ENCODE peak calls at places on chromosomes 3 and 15, in eight cellular contexts. I, G, Y, M, A, T, Z and B are unnamed samples. For H3K9me3, H3K4me1 and H3K36me3, the result is how much of the 10 kb centered on the place peaks cover.

GRCh38 chr15:37008205-37008604 is 92.1 kb downstream of the MEIS2 start:
- DNase-seq in I (no peak), G (no peak), M (no peak), A (no peak), Z (no peak), Y (no peak), T (no peak), B (no peak)

GRCh38 chr15:88627463-88627862 is 6.3 kb downstream of the AEN start:
- DNase-seq in G (no peak), Z (no peak), A (no peak), I (no peak), M (no peak), Y (no peak), T (peak), B (no peak)

GRCh38 chr3:40869013-40869412 is 330.3 kb upstream of the CTNNB1 start:
- DNase-seq in Z (no peak), M (no peak), Y (no peak), A (no peak), T (no peak), G (no peak), I (peak), B (no peak)

GRCh38 chr15:80452166-80452565 is 48.0 kb downstream of the ARNT2 start:
- DNase-seq in M (no peak), G (no peak), I (no peak), Z (no peak), Y (no peak), A (no peak), T (no peak), B (no peak)

GRCh38 chr3:16329036-16329791 is 64.2 kb downstream of the OXNAD1 start:
- DNase-seq in T (no peak), I (no peak), Z (no peak), A (no peak), M (no peak), G (no peak), Y (no peak), B (no peak)

GRCh38 chr15:100060276-100060926 is 281.4 kb downstream of the ADAMTS17 start:
- DNase-seq in A (peak), Y (peak), T (no peak), I (no peak), M (no peak), G (no peak), Z (no peak), B (peak)

GRCh38 chr15:88535100-88535499 is 11.4 kb downstream of the DET1 start:
- DNase-seq in G (no peak), T (no peak), I (no peak), A (no peak), Z (no peak), M (no peak), Y (no peak), B (no peak)

GRCh38 chr3:17639765-17640164 is 102.7 kb downstream of the TBC1D5 start:
- DNase-seq in M (no peak), Y (no peak), T (no peak), G (no peak), I (no peak), Z (no peak), A (peak), B (no peak)

GRCh38 chr3:151933224-151933858 is 59.9 kb downstream of the SUCNR1 start:
- DNase-seq in M (no peak), T (no peak), Z (no peak), A (no peak), Y (no peak), I (no peak), G (no peak), B (no peak)

GRCh38 chr3:127200086-127200691 is 7.3 kb downstream of the PRR23E start:
- DNase-seq in A (no peak), Z (no peak), M (no peak), G (no peak), I (no peak), T (no peak), Y (no peak), B (no peak)

GRCh38 chr15:31280831-31281216 is 45.8 kb upstream of the KLF13 start:
- DNase-seq in Z (peak), M (peak), I (no peak), T (no peak), G (peak), A (no peak), Y (peak), B (no peak)

GRCh38 chr3:185796431-185797107 is 28.3 kb downstream of the IGF2BP2 start:
- DNase-seq in Y (peak), A (peak), Z (no peak), G (no peak), T (no peak), I (no peak), M (no peak), B (no peak)

GRCh38 chr3:76938962-76939361 is 100.9 kb upstream of the ROBO2 start:
- DNase-seq in I (no peak), M (no peak), T (no peak), Z (no peak), G (no peak), Y (no peak), A (no peak), B (no peak)
- H3K9me3 ChIP-seq in I (under half), M (under half), T (under half), Z (under half), G (under half), Y (under half), A (under half), B (under half)

DNA sequence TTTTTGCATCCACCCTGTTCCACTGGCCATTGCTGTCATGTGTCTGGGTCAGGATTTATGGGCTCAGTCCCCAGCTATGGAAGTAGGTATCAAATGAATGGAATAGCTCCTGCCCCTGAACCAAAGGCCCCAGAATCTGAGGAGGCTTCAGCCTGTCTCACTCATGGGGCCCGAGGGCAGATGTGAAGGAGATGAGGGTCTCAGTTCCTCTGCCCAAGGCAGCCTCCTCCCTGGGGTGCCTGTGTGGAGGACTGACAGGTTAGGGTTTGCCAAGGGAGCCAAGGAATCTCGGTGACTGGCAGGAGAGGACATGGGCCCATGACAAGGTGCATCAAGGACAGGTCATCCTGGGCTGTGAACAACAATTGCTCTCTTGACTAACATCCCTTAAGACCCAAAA is 70.4 kb downstream of the CPN2 start:
- DNase-seq in M (peak), T (no peak), Z (no peak), A (no peak), Y (no peak), I (no peak), G (peak), B (no peak)
- H3K4me1 ChIP-seq in M (half or more), T (under half), Z (under half), A (under half), Y (under half), I (under half), G (under half), B (under half)

DNA sequence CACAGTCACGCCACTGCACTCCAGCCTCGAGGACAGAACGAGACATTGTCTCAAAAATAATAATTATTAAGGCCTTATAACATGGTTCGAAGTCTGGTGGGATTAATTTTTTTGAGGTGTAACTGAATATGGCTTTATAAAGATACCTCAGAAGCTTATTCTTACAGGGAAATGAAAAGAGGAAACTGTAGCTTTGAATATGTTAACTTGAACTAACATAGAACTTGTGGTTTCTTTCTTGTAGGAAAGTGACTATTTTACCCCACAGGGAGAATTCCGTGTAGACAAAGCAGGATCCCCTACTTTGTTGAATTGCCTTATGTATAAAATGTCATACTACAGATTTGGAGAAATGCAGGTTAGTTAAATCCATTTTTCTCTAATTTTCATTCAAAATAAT is 96.3 kb downstream of the STT3B start:
- DNase-seq in Y (no peak), M (no peak), Z (no peak), I (no peak), A (no peak), G (no peak), T (peak), B (no peak)
- H3K36me3 ChIP-seq in Y (half or more), M (half or more), Z (under half), I (under half), A (under half), G (half or more), T (half or more), B (under half)

DNA sequence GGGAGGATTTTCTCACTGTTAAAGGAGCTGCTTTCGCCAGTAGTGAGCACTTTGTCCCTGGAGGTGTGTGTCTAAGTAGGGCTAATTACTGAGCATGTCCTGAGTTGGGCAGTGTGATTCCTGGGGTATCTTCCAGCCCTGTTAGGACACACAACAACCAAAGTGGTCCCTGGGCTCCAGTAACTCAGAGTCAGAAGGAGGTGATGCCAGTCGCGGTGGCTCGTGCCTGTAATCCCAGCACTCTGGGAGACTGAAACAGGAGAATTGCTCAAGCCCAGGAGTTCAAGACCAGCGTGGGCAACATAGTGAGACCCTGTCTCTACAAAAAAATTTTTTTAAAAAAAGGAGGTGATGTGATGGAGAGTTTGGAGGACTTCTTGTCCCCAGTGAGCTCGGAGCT is 37.5 kb downstream of the PML start:
- DNase-seq in Y (no peak), I (no peak), M (no peak), Z (no peak), G (no peak), A (no peak), T (no peak), B (no peak)
- H3K9me3 ChIP-seq in Y (under half), I (under half), M (under half), Z (under half), G (under half), A (under half), T (under half), B (under half)

GRCh38 chr15:70856884-70857546 is 3.1 kb upstream of the LARP6 start:
- DNase-seq in G (no peak), A (peak), T (no peak), Y (peak), Z (peak), I (no peak), M (peak), B (peak)
- H3K4me1 ChIP-seq in G (under half), A (under half), T (under half), Y (half or more), Z (under half), I (under half), M (under half), B (under half)

DNA sequence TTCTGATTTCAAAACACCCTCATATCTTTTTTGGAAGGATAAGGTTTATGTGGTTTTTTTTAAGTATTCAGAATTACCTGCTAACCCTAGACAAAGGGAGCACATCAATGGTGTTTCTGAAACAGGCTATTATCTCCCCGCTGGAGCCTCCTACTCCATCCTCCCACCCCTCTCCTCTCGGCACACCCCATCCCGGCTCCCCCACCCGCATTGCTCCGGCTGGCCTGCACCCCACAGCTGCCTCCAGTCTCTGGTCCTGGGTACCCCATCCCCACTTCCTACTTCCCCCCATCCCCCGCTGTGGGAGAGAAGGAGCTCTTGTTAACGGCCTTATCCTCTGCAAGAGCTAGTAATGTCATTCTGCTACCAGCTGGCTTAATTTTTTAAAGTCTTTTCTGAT is 59.2 kb downstream of the PDIA5 start:
- DNase-seq in G (no peak), T (no peak), M (no peak), Y (no peak), Z (no peak), A (no peak), I (no peak), B (no peak)
- H3K36me3 ChIP-seq in G (under half), T (under half), M (half or more), Y (half or more), Z (under half), A (under half), I (under half), B (half or more)

GRCh38 chr3:43011638-43012037 is 32.5 kb downstream of the GASK1A start:
- DNase-seq in Y (no peak), A (no peak), G (no peak), T (no peak), Z (no peak), I (no peak), M (no peak), B (no peak)
- H3K9me3 ChIP-seq in Y (under half), A (under half), G (under half), T (under half), Z (under half), I (under half), M (under half), B (under half)